ENCODE peak calls at places on chromosomes 4 and X, in seven cellular contexts. P, F, I, Y, H, O and U are unnamed samples.
A peak's percentile ranks its signal among the peaks of the same experiment; 100 is the strongest.

GRCh38 chr4:113969935-113970334 is 9.5 kb downstream of the ARSJ start:
- DNase-seq in Y (no peak), I (no peak), F (no peak), P (no peak), H (no peak), O (no peak), U (no peak)

GRCh38 chrX:117645639-117646038 is 471.0 kb downstream of the KLHL13 start:
- DNase-seq in F (no peak), O (no peak), P (no peak), I (no peak), Y (no peak), H (peak; percentile 22), U (no peak)

GRCh38 chrX:16479206-16479869 is 170.6 kb upstream of the S100G start:
- DNase-seq in F (no peak), Y (no peak), H (no peak), O (peak; percentile 20), I (no peak), P (no peak), U (no peak)

GRCh38 chrX:45758738-45759397 is 558.2 kb upstream of the DIPK2B start:
- DNase-seq in I (no peak), Y (no peak), O (no peak), P (no peak), H (no peak), F (peak; percentile 64), U (no peak)

GRCh38 chr4:107564326-107564725 is 155.7 kb downstream of the PAPSS1 start:
- DNase-seq in P (no peak), Y (no peak), I (no peak), H (no peak), F (no peak), O (no peak), U (no peak)

GRCh38 chr4:33218238-33218637 is 2498.1 kb downstream of the PCDH7 start:
- DNase-seq in F (no peak), H (no peak), Y (no peak), O (no peak), P (no peak), I (no peak), U (no peak)

GRCh38 chr4:69075061-69075792 is 21.0 kb upstream of the UGT2B7 start:
- DNase-seq in I (no peak), F (no peak), Y (no peak), O (peak; percentile 33), P (no peak), H (no peak), U (no peak)

GRCh38 chr4:110970642-110971041 is 347.8 kb upstream of the PITX2 start:
- DNase-seq in F (no peak), P (peak; percentile 1), O (peak; percentile 49), H (no peak), I (peak; percentile 81), Y (no peak), U (no peak)

GRCh38 chr4:53840643-53841042 is 223.8 kb downstream of the CHIC2 start:
- DNase-seq in O (no peak), H (no peak), F (no peak), P (no peak), I (no peak), Y (no peak), U (no peak)

GRCh38 chrX:15909605-15910004 is 55.0 kb upstream of the AP1S2 start:
- DNase-seq in Y (no peak), F (no peak), P (no peak), H (no peak), O (no peak), I (no peak), U (no peak)

GRCh38 chr4:1329408-1330371 is 17.3 kb upstream of the UVSSA start:
- DNase-seq in H (no peak), Y (no peak), O (no peak), I (no peak), F (no peak), P (no peak), U (no peak)

GRCh38 chr4:184983660-184984356 is 34.5 kb upstream of the HELT start:
- DNase-seq in I (peak; percentile 91), P (peak; percentile 56), Y (peak; percentile 70), O (peak; percentile 42), H (peak; percentile 95), F (peak; percentile 24), U (peak; percentile 56)

GRCh38 chrX:65667503-65668355 is at the start of gene MSN:
- DNase-seq in Y (peak; percentile 84), P (peak; percentile 40), O (no peak), F (no peak), H (peak; percentile 15), I (peak; percentile 64), U (peak; percentile 41)

GRCh38 chr4:83572848-83573247 is 36.9 kb downstream of the GPAT3 start:
- DNase-seq in H (no peak), I (no peak), O (no peak), P (no peak), F (no peak), Y (no peak), U (no peak)

GRCh38 chrX:131938749-131939148 is 84.4 kb upstream of the STK26 start:
- DNase-seq in H (no peak), O (no peak), P (no peak), Y (no peak), F (no peak), I (no peak), U (no peak)

GRCh38 chr4:801436-802124 is 24.3 kb downstream of the CPLX1 start:
- DNase-seq in F (no peak), Y (no peak), P (no peak), I (no peak), O (no peak), H (no peak), U (no peak)

GRCh38 chr4:150181536-150181935 is 103.3 kb downstream of the DCLK2 start:
- DNase-seq in Y (no peak), P (no peak), O (no peak), F (no peak), H (peak; percentile 36), I (no peak), U (no peak)

GRCh38 chr4:109989044-109989443 is 76.4 kb downstream of the EGF start:
- DNase-seq in I (no peak), P (no peak), F (no peak), Y (no peak), O (no peak), H (no peak), U (no peak)

GRCh38 chr4:144357970-144358369 is 217.5 kb upstream of the GYPA start:
- DNase-seq in I (no peak), Y (no peak), P (no peak), F (no peak), H (no peak), O (no peak), U (no peak)

GRCh38 chr4:174036563-174036962 is 246.9 kb downstream of the FBXO8 start:
- DNase-seq in F (no peak), O (no peak), P (no peak), H (no peak), I (no peak), Y (no peak), U (no peak)

GRCh38 chr4:165433529-165433928 is 54.7 kb downstream of the CPE start:
- DNase-seq in Y (no peak), I (no peak), P (no peak), H (no peak), O (no peak), F (no peak), U (no peak)

GRCh38 chr4:139975830-139976272 is 178.1 kb downstream of the MAML3 start:
- DNase-seq in I (no peak), O (no peak), F (no peak), Y (no peak), P (no peak), H (no peak), U (no peak)

DNA sequence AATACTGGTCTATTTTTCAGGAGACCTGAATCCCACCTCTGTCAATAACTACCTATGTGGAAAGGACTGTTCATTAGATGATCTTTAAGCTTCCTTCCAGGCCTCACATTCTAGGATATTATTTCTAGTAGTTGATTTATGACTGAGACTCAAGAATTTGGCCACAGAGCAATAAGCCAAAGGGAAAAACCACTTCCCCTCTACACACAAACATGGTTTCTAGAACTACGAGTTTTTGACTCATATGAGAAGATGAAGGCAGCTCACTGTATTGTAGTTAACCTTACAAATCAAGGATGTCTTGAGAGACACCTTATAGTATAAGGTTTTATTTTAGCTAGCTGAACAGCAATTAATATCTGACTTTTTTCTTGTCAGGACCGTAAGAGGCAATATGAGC is 36.9 kb upstream of the GDPD2 start:
- DNase-seq in O (no peak), I (no peak), H (no peak), Y (no peak), P (no peak), F (no peak), U (no peak)
- TF ChIP-seq POLR2AphosphoS5 in O (no peak), I (no peak), H (no peak), Y (no peak), P (no peak), F (no peak), U (no peak)

DNA sequence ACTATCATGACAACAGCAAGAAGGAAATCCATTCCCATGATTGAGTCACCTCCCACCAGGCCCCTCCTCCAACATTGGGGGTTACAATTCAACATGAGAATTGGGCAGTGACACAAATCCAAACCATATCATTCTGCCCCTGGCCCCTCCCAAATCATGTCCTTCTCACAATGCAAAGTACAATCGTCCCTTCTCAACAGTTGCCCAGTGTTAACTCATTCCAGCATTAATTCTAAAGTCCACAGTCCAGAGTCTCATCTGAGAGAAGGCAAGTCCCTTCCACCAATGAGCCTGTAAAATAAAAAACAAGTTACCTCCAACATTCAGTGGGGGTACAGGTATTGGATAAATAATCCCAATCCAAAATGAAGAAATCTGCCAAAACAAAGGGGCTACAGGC is 14.8 kb upstream of the CLDN34 start:
- DNase-seq in I (no peak), F (no peak), P (no peak), O (peak; percentile 31), Y (no peak), H (no peak), U (no peak)
- TF ChIP-seq TAF1 in I (no peak), F (no peak), P (no peak), O (no peak), Y (no peak), H (no peak), U (no peak)

DNA sequence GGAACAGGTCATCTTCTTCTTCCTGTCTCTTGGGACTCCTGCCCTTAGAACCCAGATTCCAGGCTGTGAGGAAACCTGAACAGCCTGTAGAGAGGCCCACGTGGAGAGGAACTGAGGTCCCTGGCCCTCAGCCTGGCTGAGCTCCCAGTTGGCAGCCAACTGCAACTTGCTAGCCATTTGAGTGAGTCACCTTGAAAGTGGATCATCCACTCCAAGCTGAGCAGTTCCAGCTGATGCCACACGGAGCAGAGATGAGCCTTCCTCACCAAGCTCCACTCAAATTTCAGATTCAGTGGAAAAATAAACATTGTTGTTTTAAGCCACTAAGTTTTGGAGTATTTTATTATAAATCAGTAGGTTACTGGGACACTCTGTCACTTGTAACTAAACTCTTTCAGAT is 392.5 kb downstream of the BCOR start:
- DNase-seq in O (no peak), Y (peak; percentile 18), H (no peak), F (no peak), I (no peak), P (no peak), U (no peak)
- TF ChIP-seq POLR2AphosphoS5 in O (no peak), Y (no peak), H (no peak), F (no peak), I (no peak), P (no peak), U (no peak)

GRCh38 chr4:73067971-73068394 is 1.5 kb downstream of the COX18 start:
- DNase-seq in Y (no peak), O (no peak), P (no peak), F (no peak), I (no peak), H (no peak), U (no peak)
- TF ChIP-seq TAF1 in Y (no peak), O (no peak), P (no peak), F (no peak), I (no peak), H (no peak), U (no peak)